ENCODE peak calls at places on chromosomes 12 and 14, in nine cellular contexts. A is breast epithelium, R is esophagus muscularis mucosa, F is stomach, H is HCT116, J is suprapubic skin, T is spleen, E is endothelial cell of umbilical vein, O is transverse colon. D is an unnamed sample.

GRCh38 chr12:6852651-6853354 is 853 bp downstream of the USP5 start:
- DNase-seq in F (peak; percentile 32), H (no peak), A (no peak), T (peak; percentile 84), J (no peak), E (peak; percentile 61), O (peak; percentile 50), R (no peak), D (no peak)

GRCh38 chr12:128052777-128053176 is 214.2 kb upstream of the TMEM132C start:
- DNase-seq in E (no peak), A (no peak), H (no peak), J (no peak), O (no peak), R (no peak), T (no peak), F (no peak), D (no peak)

GRCh38 chr12:14930299-14930698 is 8.0 kb downstream of the ERP27 start:
- DNase-seq in A (no peak), O (no peak), J (no peak), H (no peak), E (peak; percentile 46), R (no peak), T (no peak), F (no peak), D (no peak)

GRCh38 chr12:31813305-31813704 is 84.5 kb upstream of the AMN1 start:
- DNase-seq in J (no peak), H (no peak), T (no peak), O (peak; percentile 19), A (no peak), E (peak; percentile 44), F (no peak), R (no peak), D (no peak)

GRCh38 chr14:87630808-87631207 is 362.2 kb downstream of the GALC start:
- DNase-seq in O (no peak), R (no peak), F (no peak), A (no peak), E (no peak), H (no peak), T (no peak), J (no peak), D (no peak)

GRCh38 chr14:90546767-90547166 is 149.9 kb downstream of the CALM1 start:
- DNase-seq in R (no peak), T (peak; percentile 30), O (no peak), J (no peak), A (no peak), E (no peak), F (no peak), H (no peak), D (no peak)

GRCh38 chr12:64253356-64253755 is 31.3 kb upstream of the KICS2 start:
- DNase-seq in A (no peak), T (no peak), J (no peak), E (no peak), F (no peak), R (no peak), H (no peak), O (no peak), D (no peak)

GRCh38 chr12:92987362-92987761 is 58.3 kb upstream of the EEA1 start:
- DNase-seq in A (no peak), R (no peak), F (no peak), H (peak; percentile 42), J (no peak), E (peak; percentile 82), O (no peak), T (no peak), D (peak; percentile 58)

GRCh38 chr14:37153005-37153404 is 19.4 kb downstream of the SLC25A21 start:
- DNase-seq in A (no peak), H (no peak), O (no peak), J (no peak), R (no peak), E (no peak), T (no peak), F (no peak), D (no peak)
- TF ChIP-seq POLR2AphosphoS5 in A (no peak), H (no peak), O (no peak), J (no peak), R (no peak), E (no peak), T (no peak), F (no peak), D (no peak)

GRCh38 chr12:130764475-130765185 is 48.5 kb upstream of the RIMBP2 start:
- DNase-seq in H (peak; percentile 65), A (no peak), O (no peak), F (no peak), R (no peak), E (peak; percentile 15), J (no peak), T (no peak), D (no peak)
- H3K9me3 ChIP-seq in H (no peaks in the 10 kb centered on the region), A (no peaks in the 10 kb centered on the region), O (no peaks in the 10 kb centered on the region), F (no peaks in the 10 kb centered on the region), R (no peaks in the 10 kb centered on the region), E (peaks cover 3% of the 10 kb centered on the region), J (no peaks in the 10 kb centered on the region), T (no peaks in the 10 kb centered on the region), D (no peaks in the 10 kb centered on the region)

DNA sequence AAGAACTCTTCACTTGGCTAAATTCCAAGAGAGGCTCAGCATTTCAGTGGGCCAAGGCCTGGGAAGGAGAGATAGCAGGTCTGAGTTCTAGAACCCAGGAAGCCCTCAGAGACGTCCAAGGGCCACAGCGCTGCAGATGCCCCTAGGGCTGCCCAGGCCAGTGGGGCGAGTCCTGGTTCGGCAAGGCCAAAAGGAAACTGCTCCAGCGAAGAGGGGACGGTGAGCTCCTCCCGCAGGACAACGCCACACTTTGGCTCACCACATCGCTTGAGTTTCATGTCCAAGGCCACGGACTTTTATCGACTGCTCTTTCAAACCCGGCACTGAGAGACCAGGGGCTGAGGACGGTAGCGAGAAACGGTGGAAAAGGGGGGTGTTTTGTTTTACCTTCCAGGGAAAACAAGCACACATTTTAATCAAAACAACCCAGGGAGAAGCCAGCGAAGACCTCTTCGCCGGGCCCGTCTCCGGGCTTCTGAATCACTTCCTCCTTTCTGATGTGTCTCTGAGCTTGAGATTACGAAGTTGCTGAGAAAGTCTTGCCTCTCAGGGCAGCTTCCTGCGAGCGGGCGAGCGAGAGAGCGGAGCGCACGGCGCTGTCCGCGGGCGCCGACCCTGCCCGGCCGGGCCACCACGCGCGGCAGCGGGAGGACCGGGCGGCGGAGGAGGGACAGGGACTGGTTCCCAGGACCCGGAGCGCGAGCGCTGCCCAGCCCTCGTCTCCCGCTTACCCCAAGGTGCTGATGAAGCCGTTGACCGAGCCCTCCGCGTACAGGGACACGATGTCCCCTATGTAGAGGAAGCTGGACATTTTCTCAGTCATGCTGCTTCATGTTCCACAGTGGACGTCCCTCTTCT is 806 bp downstream of the ITPR2 start:
- DNase-seq in F (peak; percentile 58), J (peak; percentile 78), A (peak; percentile 48), O (peak; percentile 64), R (no peak), T (peak; percentile 94), E (peak; percentile 87), H (peak; percentile 19), D (peak; percentile 71)
- TF ChIP-seq POLR2AphosphoS5 in F (peak; percentile 70), J (no peak), A (no peak), O (no peak), R (peak; percentile 69), T (peak; percentile 74), E (peak; percentile 74), H (no peak), D (peak; percentile 40)

DNA sequence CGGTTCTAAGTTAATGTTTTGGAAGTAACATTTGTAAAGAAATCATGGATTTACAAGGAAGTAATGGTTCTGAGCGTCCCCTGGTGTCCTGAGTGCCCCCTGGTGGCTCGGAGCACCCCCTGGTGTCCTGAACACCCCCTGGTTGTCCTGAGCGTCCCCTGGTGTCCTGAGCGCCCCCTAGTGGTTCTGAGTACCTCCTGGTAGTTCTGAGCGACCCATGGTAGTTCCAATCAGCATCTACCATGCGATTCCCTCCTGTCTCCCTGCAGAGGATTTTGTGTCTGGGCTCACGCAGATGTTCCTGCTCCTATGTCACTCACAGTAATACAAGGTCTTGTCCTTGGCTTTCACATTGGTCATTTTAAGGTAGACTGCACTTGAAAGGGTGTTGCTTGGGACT is 1352.9 kb downstream of the TMEM121 start:
- DNase-seq in F (peak; percentile 63), E (no peak), H (peak; percentile 10), R (no peak), A (no peak), J (no peak), T (peak; percentile 81), O (peak; percentile 72), D (no peak)
- H3K9me3 ChIP-seq in F (peaks cover 3% of the 10 kb centered on the region), E (no peaks in the 10 kb centered on the region), H (peaks cover 3% of the 10 kb centered on the region), R (no peaks in the 10 kb centered on the region), A (no peaks in the 10 kb centered on the region), J (no peaks in the 10 kb centered on the region), T (peaks cover 5% of the 10 kb centered on the region), O (no peaks in the 10 kb centered on the region), D (no peaks in the 10 kb centered on the region)

GRCh38 chr12:77113971-77114370 is 48.6 kb upstream of the E2F7 start:
- DNase-seq in J (no peak), T (no peak), F (no peak), O (no peak), H (no peak), R (no peak), A (no peak), E (peak; percentile 64), D (no peak)
- TF ChIP-seq POLR2AphosphoS5 in J (no peak), T (no peak), F (no peak), O (no peak), H (no peak), R (no peak), A (no peak), E (peak; percentile 16), D (no peak)

GRCh38 chr12:133135747-133136146 is 5.3 kb downstream of the ZNF10 start:
- DNase-seq in T (no peak), F (no peak), J (no peak), O (no peak), E (no peak), A (no peak), H (no peak), R (no peak), D (no peak)
- H3K9me3 ChIP-seq in T (peaks cover 99% of the 10 kb centered on the region), F (peaks cover 89% of the 10 kb centered on the region), J (peaks cover 43% of the 10 kb centered on the region), O (peaks cover 73% of the 10 kb centered on the region), E (peaks cover 2% of the 10 kb centered on the region), A (peaks cover 84% of the 10 kb centered on the region), H (peaks cover 9% of the 10 kb centered on the region), R (peaks cover 1% of the 10 kb centered on the region), D (no peaks in the 10 kb centered on the region)

DNA sequence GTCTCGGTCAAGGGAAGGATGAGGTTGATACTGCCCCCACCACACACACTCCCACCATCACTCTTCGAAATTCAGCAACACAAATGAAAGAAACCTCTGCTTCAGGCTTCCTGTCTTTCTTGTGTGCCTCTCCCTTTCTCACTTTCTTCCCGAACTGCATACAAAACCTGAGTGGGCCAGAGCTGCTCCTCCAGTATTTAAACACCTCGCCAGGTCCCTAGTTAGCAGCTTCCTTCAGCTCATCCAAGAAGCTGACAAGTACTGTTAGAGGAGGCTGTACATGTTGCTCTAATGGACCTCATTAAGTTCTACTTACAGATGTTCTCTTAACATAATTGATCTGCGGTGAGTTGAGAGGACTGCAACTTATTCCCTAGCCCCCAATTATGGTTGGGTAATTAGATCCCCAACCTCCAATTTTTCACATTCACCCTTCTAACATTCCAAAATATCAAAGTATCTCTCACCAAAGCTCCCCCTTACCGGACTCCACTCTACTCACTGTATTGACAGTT is 4.1 kb upstream of the LMO3 start:
- DNase-seq in J (no peak), H (no peak), T (no peak), O (no peak), A (no peak), E (no peak), F (no peak), R (no peak), D (no peak)
- TF ChIP-seq POLR2AphosphoS5 in J (no peak), H (no peak), T (no peak), O (no peak), A (no peak), E (no peak), F (no peak), R (peak; percentile 45), D (no peak)